ENCODE peak calls at places on chromosomes 1 and 21, in four cellular contexts. N is K562, M is SK-N-SH, J is H1. Z is an unnamed sample.

GRCh38 chr21:42129300-42130266 is 58.5 kb downstream of the UMODL1 start:
- DNase-seq in M (no peak), N (no peak), J (no peak), Z (no peak)

GRCh38 chr1:39230261-39231190 is 26.0 kb downstream of the MACF1 start:
- DNase-seq in M (no peak), N (no peak), J (no peak), Z (peak; percentile 27)

GRCh38 chr1:116397728-116398127 is 24.7 kb downstream of the ATP1A1 start:
- DNase-seq in J (no peak), N (no peak), M (no peak), Z (no peak)

GRCh38 chr21:32538147-32538792 is 47.1 kb downstream of the TCP10L start:
- DNase-seq in J (no peak), M (no peak), N (no peak), Z (no peak)

GRCh38 chr1:190478193-190479007 is 736 bp upstream of the BRINP3 start:
- DNase-seq in N (no peak), M (peak; percentile 43), J (peak; percentile 65), Z (no peak)

GRCh38 chr1:43204394-43204793 is 32.3 kb downstream of the CFAP57 start:
- DNase-seq in N (no peak), J (no peak), M (no peak), Z (no peak)

GRCh38 chr1:184615301-184615700 is 139.4 kb downstream of the EDEM3 start:
- DNase-seq in M (no peak), J (no peak), N (no peak), Z (no peak)

GRCh38 chr21:25518491-25518911 is 88.8 kb downstream of the MRPL39 start:
- DNase-seq in N (no peak), J (peak; percentile 52), M (no peak), Z (no peak)

GRCh38 chr1:241839369-241839990 is 8.5 kb upstream of the EXO1 start:
- DNase-seq in N (no peak), J (no peak), M (no peak), Z (no peak)

GRCh38 chr1:64403331-64403730 is 66.6 kb upstream of the CACHD1 start:
- DNase-seq in J (no peak), M (no peak), N (no peak), Z (no peak)

GRCh38 chr1:201511925-201512539 is 5.1 kb upstream of the CSRP1 start:
- DNase-seq in N (no peak), M (peak; percentile 44), J (no peak), Z (peak; percentile 40)

GRCh38 chr1:21066365-21067012 is 110.2 kb downstream of the EIF4G3 start:
- DNase-seq in N (no peak), J (no peak), M (no peak), Z (no peak)

GRCh38 chr1:200670215-200671118 is 760 bp upstream of the DDX59 start:
- DNase-seq in N (peak; percentile 49), M (peak; percentile 57), J (no peak), Z (peak; percentile 17)

GRCh38 chr1:59638172-59638800 is 176.5 kb upstream of the HOOK1 start:
- DNase-seq in M (peak; percentile 63), N (no peak), J (no peak), Z (no peak)

GRCh38 chr1:234433563-234434285 is 45.3 kb downstream of the TARBP1 start:
- DNase-seq in M (no peak), J (no peak), N (peak; percentile 50), Z (no peak)

GRCh38 chr1:32468791-32469190 is 3.9 kb downstream of the ZBTB8B start:
- DNase-seq in N (no peak), J (no peak), M (no peak), Z (no peak)

GRCh38 chr1:200437556-200438203 is 27.8 kb upstream of the ZNF281 start:
- DNase-seq in N (no peak), M (no peak), J (no peak), Z (no peak)

GRCh38 chr1:226402615-226403521 is 5.0 kb downstream of the PARP1 start:
- DNase-seq in M (no peak), J (no peak), N (no peak), Z (no peak)

GRCh38 chr1:218711884-218712674 is 366.9 kb downstream of the TGFB2 start:
- DNase-seq in J (no peak), N (no peak), M (no peak), Z (no peak)

GRCh38 chr1:32404956-32405355 is 10.7 kb upstream of the BSDC1 start:
- DNase-seq in N (no peak), M (no peak), J (no peak), Z (no peak)

GRCh38 chr1:205258313-205259176 is 30.8 kb downstream of the TMCC2 start:
- DNase-seq in M (no peak), N (peak; percentile 39), J (no peak), Z (no peak)

GRCh38 chr1:56287736-56288135 is 291.6 kb downstream of the PLPP3 start:
- DNase-seq in N (no peak), J (no peak), M (no peak), Z (no peak)

GRCh38 chr1:41102208-41102607 is 80.7 kb upstream of the SLFNL1 start:
- DNase-seq in J (no peak), M (peak; percentile 56), N (no peak), Z (no peak)
- TF ChIP-seq TAF1 in J (no peak), M (no peak), N (no peak), Z (no peak)

GRCh38 chr1:27007909-27008582 is 4.6 kb downstream of the TENT5B start:
- DNase-seq in M (no peak), J (peak; percentile 75), N (no peak), Z (no peak)
- TF ChIP-seq TAF1 in M (no peak), J (peak; percentile 56), N (no peak), Z (no peak)

DNA sequence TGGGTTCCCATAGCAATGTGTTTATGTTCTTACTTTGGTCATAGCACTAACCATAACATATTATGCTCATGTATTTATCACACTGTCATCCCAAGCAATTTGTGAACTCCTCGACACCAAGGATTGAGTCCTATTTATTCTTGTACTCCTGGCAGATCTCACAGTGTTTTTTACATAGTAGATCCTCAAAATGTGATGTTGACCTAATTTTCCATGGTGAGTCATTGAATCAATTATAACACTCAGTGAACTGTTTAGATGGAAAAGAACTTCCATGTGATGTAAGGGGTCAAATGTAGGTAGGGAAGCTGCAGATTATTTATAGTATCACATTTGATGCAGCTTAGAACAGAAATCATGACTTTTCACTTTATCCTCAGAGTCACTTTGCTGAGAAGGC is 281.9 kb upstream of the ADAMTS5 start:
- DNase-seq in J (no peak), M (no peak), N (no peak), Z (no peak)
- TF ChIP-seq TAF1 in J (no peak), M (no peak), N (no peak), Z (no peak)

DNA sequence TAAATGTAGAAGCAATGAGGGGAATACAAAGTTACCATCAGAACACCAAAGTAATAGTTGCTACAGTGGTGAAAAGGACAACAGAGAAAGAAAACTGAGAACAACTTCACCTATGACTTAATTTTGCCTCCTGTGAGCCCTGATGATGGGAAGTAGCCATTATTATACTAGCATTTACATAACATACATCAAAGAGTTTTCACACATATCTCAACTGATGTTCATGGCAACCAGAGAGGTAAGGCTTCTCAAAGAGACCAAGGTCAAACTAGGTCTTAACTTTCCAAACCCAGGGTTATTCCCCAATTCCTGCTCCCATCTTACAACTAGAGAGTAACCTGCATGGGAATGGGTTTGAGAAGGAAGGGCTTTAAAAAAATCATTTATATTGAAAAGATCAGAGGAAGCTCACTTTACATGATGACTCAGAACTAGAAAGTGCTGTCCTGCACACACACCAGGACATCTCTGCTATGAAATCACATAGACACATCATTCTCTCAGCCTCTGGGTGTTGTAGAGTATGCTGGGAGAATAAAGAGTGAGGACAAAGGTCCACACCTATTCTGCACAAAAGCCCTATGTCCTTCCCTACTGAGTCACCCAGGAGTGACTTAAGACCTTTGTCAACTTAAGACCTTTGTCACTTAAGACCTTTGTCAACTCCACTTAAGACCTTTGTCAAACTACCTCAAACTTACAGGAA is 179.7 kb downstream of the TNFSF18 start:
- DNase-seq in N (no peak), J (no peak), M (no peak), Z (no peak)
- TF ChIP-seq TAF1 in N (no peak), J (no peak), M (no peak), Z (no peak)